ENCODE peak calls at places on chromosomes 11 and 22, in eight cellular contexts. One of them, this sample, is unnamed.

GRCh38 chr22:40534379-40535188 is 101.9 kb downstream of the MRTFA start:
- DNase-seq in IMR-90: peak; percentile 71
- DNase-seq in GM12878: peak; percentile 53
- DNase-seq in WTC11: no peak
- DNase-seq in H1: no peak
- DNase-seq in SK-N-SH: no peak
- DNase-seq in K562: no peak
- DNase-seq in HepG2: no peak
- DNase-seq in this sample: no peak

GRCh38 chr11:111624602-111625001 is 22.4 kb downstream of the SIK2 start:
- DNase-seq in IMR-90: peak; percentile 40
- DNase-seq in GM12878: no peak
- DNase-seq in WTC11: no peak
- DNase-seq in H1: no peak
- DNase-seq in SK-N-SH: no peak
- DNase-seq in K562: no peak
- DNase-seq in HepG2: peak; percentile 35
- DNase-seq in this sample: no peak

GRCh38 chr11:10937416-10937815 is 79.6 kb upstream of the ZBED5 start:
- DNase-seq in IMR-90: no peak
- DNase-seq in GM12878: no peak
- DNase-seq in WTC11: no peak
- DNase-seq in H1: no peak
- DNase-seq in SK-N-SH: no peak
- DNase-seq in K562: no peak
- DNase-seq in HepG2: no peak
- DNase-seq in this sample: no peak

GRCh38 chr11:131999084-131999483 is 628.7 kb downstream of the NTM start:
- DNase-seq in IMR-90: no peak
- DNase-seq in GM12878: no peak
- DNase-seq in WTC11: no peak
- DNase-seq in H1: no peak
- DNase-seq in SK-N-SH: no peak
- DNase-seq in K562: no peak
- DNase-seq in HepG2: no peak
- DNase-seq in this sample: no peak

GRCh38 chr11:72930011-72930410 is 115.8 kb downstream of the ATG16L2 start:
- DNase-seq in IMR-90: peak; percentile 59
- DNase-seq in GM12878: no peak
- DNase-seq in WTC11: no peak
- DNase-seq in H1: no peak
- DNase-seq in SK-N-SH: no peak
- DNase-seq in K562: no peak
- DNase-seq in HepG2: no peak
- DNase-seq in this sample: no peak

GRCh38 chr11:95241673-95242072 is 10.7 kb upstream of the SESN3 start:
- DNase-seq in IMR-90: no peak
- DNase-seq in GM12878: no peak
- DNase-seq in WTC11: no peak
- DNase-seq in H1: no peak
- DNase-seq in SK-N-SH: no peak
- DNase-seq in K562: no peak
- DNase-seq in HepG2: no peak
- DNase-seq in this sample: no peak

GRCh38 chr11:133163463-133164419 is 368.6 kb downstream of the OPCML start:
- DNase-seq in IMR-90: peak; percentile 20
- DNase-seq in GM12878: peak; percentile 8
- DNase-seq in WTC11: no peak
- DNase-seq in H1: no peak
- DNase-seq in SK-N-SH: peak; percentile 55
- DNase-seq in K562: peak; percentile 17
- DNase-seq in HepG2: peak; percentile 51
- DNase-seq in this sample: peak; percentile 4

GRCh38 chr11:32231909-32232493 is 141.1 kb downstream of the RCN1 start:
- DNase-seq in IMR-90: peak; percentile 14
- DNase-seq in GM12878: no peak
- DNase-seq in WTC11: peak; percentile 64
- DNase-seq in H1: peak; percentile 23
- DNase-seq in SK-N-SH: peak; percentile 33
- DNase-seq in K562: no peak
- DNase-seq in HepG2: peak; percentile 13
- DNase-seq in this sample: peak; percentile 53

GRCh38 chr11:57896641-57897145 is 127.0 kb upstream of the OR9Q1 start:
- DNase-seq in IMR-90: peak; percentile 1
- DNase-seq in GM12878: no peak
- DNase-seq in WTC11: no peak
- DNase-seq in H1: no peak
- DNase-seq in SK-N-SH: no peak
- DNase-seq in K562: no peak
- DNase-seq in HepG2: no peak
- DNase-seq in this sample: no peak

GRCh38 chr11:35364101-35364780 is 55.1 kb downstream of the SLC1A2 start:
- DNase-seq in IMR-90: peak; percentile 86
- DNase-seq in GM12878: no peak
- DNase-seq in WTC11: no peak
- DNase-seq in H1: no peak
- DNase-seq in SK-N-SH: no peak
- DNase-seq in K562: no peak
- DNase-seq in HepG2: no peak
- DNase-seq in this sample: peak; percentile 46

GRCh38 chr11:103870821-103871309 is 165.6 kb upstream of the DDI1 start:
- DNase-seq in IMR-90: no peak
- DNase-seq in GM12878: no peak
- DNase-seq in WTC11: no peak
- DNase-seq in H1: no peak
- DNase-seq in SK-N-SH: no peak
- DNase-seq in K562: no peak
- DNase-seq in HepG2: no peak
- DNase-seq in this sample: no peak

GRCh38 chr11:15720460-15720859 is 605.7 kb downstream of the INSC start:
- DNase-seq in IMR-90: peak; percentile 68
- DNase-seq in GM12878: no peak
- DNase-seq in WTC11: no peak
- DNase-seq in H1: no peak
- DNase-seq in SK-N-SH: no peak
- DNase-seq in K562: no peak
- DNase-seq in HepG2: no peak
- DNase-seq in this sample: no peak

GRCh38 chr11:76683496-76684095 is 13.0 kb upstream of the LRRC32 start:
- DNase-seq in IMR-90: no peak
- DNase-seq in GM12878: no peak
- DNase-seq in WTC11: no peak
- DNase-seq in H1: no peak
- DNase-seq in SK-N-SH: no peak
- DNase-seq in K562: no peak
- DNase-seq in HepG2: no peak
- DNase-seq in this sample: no peak

GRCh38 chr11:16169541-16169940 is 186.8 kb downstream of the SOX6 start:
- DNase-seq in IMR-90: peak; percentile 30
- DNase-seq in GM12878: no peak
- DNase-seq in WTC11: no peak
- DNase-seq in H1: no peak
- DNase-seq in SK-N-SH: no peak
- DNase-seq in K562: no peak
- DNase-seq in HepG2: no peak
- DNase-seq in this sample: no peak

GRCh38 chr11:76661306-76661751 is 9.2 kb downstream of the LRRC32 start:
- DNase-seq in IMR-90: no peak
- DNase-seq in GM12878: no peak
- DNase-seq in WTC11: no peak
- DNase-seq in H1: no peak
- DNase-seq in SK-N-SH: no peak
- DNase-seq in K562: no peak
- DNase-seq in HepG2: no peak
- DNase-seq in this sample: no peak

GRCh38 chr11:33989461-33989860 is 62.1 kb upstream of the CAPRIN1 start:
- DNase-seq in IMR-90: no peak
- DNase-seq in GM12878: no peak
- DNase-seq in WTC11: no peak
- DNase-seq in H1: no peak
- DNase-seq in SK-N-SH: no peak
- DNase-seq in K562: no peak
- DNase-seq in HepG2: no peak
- DNase-seq in this sample: no peak

GRCh38 chr11:33988586-33989370 is 62.8 kb upstream of the CAPRIN1 start:
- DNase-seq in IMR-90: no peak
- DNase-seq in GM12878: no peak
- DNase-seq in WTC11: no peak
- DNase-seq in H1: no peak
- DNase-seq in SK-N-SH: no peak
- DNase-seq in K562: no peak
- DNase-seq in HepG2: no peak
- DNase-seq in this sample: no peak

GRCh38 chr11:33987545-33987944 is 64.0 kb upstream of the CAPRIN1 start:
- DNase-seq in IMR-90: no peak
- DNase-seq in GM12878: no peak
- DNase-seq in WTC11: no peak
- DNase-seq in H1: no peak
- DNase-seq in SK-N-SH: no peak
- DNase-seq in K562: no peak
- DNase-seq in HepG2: no peak
- DNase-seq in this sample: no peak

GRCh38 chr11:33984682-33985389 is 66.7 kb upstream of the CAPRIN1 start:
- DNase-seq in IMR-90: no peak
- DNase-seq in GM12878: no peak
- DNase-seq in WTC11: no peak
- DNase-seq in H1: no peak
- DNase-seq in SK-N-SH: no peak
- DNase-seq in K562: peak; percentile 48
- DNase-seq in HepG2: no peak
- DNase-seq in this sample: no peak

GRCh38 chr11:33987975-33988580 is 63.5 kb upstream of the CAPRIN1 start:
- DNase-seq in IMR-90: peak; percentile 78
- DNase-seq in GM12878: no peak
- DNase-seq in WTC11: peak; percentile 82
- DNase-seq in H1: no peak
- DNase-seq in SK-N-SH: peak; percentile 85
- DNase-seq in K562: peak; percentile 69
- DNase-seq in HepG2: peak; percentile 72
- DNase-seq in this sample: peak; percentile 41
- TF ChIP-seq USF2 in IMR-90: no peak
- TF ChIP-seq USF2 in GM12878: no peak
- TF ChIP-seq USF2 in WTC11: no peak
- TF ChIP-seq USF2 in H1: no peak
- TF ChIP-seq USF2 in SK-N-SH: no peak
- TF ChIP-seq USF2 in K562: no peak
- TF ChIP-seq USF2 in HepG2: no peak
- TF ChIP-seq USF2 in this sample: no peak

GRCh38 chr11:102012946-102013345 is 34.3 kb upstream of the CFAP300 start:
- DNase-seq in IMR-90: no peak
- DNase-seq in GM12878: no peak
- DNase-seq in WTC11: no peak
- DNase-seq in H1: no peak
- DNase-seq in SK-N-SH: no peak
- DNase-seq in K562: no peak
- DNase-seq in HepG2: no peak
- DNase-seq in this sample: no peak
- TF ChIP-seq USF2 in IMR-90: no peak
- TF ChIP-seq USF2 in GM12878: no peak
- TF ChIP-seq USF2 in WTC11: no peak
- TF ChIP-seq USF2 in H1: no peak
- TF ChIP-seq USF2 in SK-N-SH: no peak
- TF ChIP-seq USF2 in K562: no peak
- TF ChIP-seq USF2 in HepG2: no peak
- TF ChIP-seq USF2 in this sample: no peak

DNA sequence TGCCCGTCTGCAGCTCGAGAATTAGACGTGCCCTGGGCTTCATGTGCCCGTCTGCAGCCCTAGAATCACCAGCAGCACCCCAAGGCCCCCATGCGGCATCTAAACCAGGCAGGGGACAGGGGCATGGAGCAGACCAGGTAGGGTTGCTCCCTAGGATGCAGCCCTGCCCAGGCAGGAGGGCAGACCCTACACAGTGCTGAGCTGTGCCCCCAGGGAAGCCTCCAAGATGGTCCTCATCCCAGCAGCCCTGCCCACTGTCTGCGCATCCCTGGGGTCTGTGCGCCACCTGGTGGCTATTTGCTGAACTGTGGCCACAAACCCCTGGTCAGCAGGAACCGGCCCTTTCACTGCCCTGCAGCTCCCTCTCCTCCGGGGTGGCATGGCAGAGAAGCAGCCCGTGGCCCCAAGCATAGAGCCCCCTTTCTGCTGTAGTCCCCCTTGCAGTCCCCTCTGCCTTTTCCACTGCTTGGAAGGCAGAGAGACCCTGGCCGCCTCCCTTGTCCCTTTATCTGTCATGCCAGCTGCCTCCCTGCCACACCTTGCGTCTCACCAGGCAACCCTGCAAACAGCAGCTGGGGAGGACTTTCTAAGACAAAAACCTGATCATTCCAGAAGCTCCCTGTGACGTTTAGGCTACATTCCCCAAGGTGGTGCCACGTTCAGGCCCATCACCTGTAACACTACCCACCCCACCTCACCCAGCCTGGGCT is 86.6 kb downstream of the KCNQ1 start:
- DNase-seq in IMR-90: peak; percentile 38
- DNase-seq in GM12878: no peak
- DNase-seq in WTC11: peak; percentile 88
- DNase-seq in H1: peak; percentile 33
- DNase-seq in SK-N-SH: peak; percentile 90
- DNase-seq in K562: peak; percentile 84
- DNase-seq in HepG2: peak; percentile 32
- DNase-seq in this sample: peak; percentile 78
- TF ChIP-seq USF2 in IMR-90: no peak
- TF ChIP-seq USF2 in GM12878: no peak
- TF ChIP-seq USF2 in WTC11: no peak
- TF ChIP-seq USF2 in H1: no peak
- TF ChIP-seq USF2 in SK-N-SH: no peak
- TF ChIP-seq USF2 in K562: no peak
- TF ChIP-seq USF2 in HepG2: no peak
- TF ChIP-seq USF2 in this sample: no peak

GRCh38 chr22:44330188-44330726 is 17.5 kb upstream of the SHISAL1 start:
- DNase-seq in IMR-90: no peak
- DNase-seq in GM12878: no peak
- DNase-seq in WTC11: no peak
- DNase-seq in H1: no peak
- DNase-seq in SK-N-SH: no peak
- DNase-seq in K562: no peak
- DNase-seq in HepG2: no peak
- DNase-seq in this sample: no peak

GRCh38 chr22:44332946-44333345 is 20.2 kb upstream of the SHISAL1 start:
- DNase-seq in IMR-90: no peak
- DNase-seq in GM12878: no peak
- DNase-seq in WTC11: no peak
- DNase-seq in H1: no peak
- DNase-seq in SK-N-SH: no peak
- DNase-seq in K562: no peak
- DNase-seq in HepG2: no peak
- DNase-seq in this sample: no peak

GRCh38 chr22:44330727-44331660 is 18.2 kb upstream of the SHISAL1 start:
- DNase-seq in IMR-90: no peak
- DNase-seq in GM12878: no peak
- DNase-seq in WTC11: peak; percentile 68
- DNase-seq in H1: no peak
- DNase-seq in SK-N-SH: peak; percentile 71
- DNase-seq in K562: no peak
- DNase-seq in HepG2: no peak
- DNase-seq in this sample: no peak

GRCh38 chr22:44333847-44334635 is 21.3 kb upstream of the SHISAL1 start:
- DNase-seq in IMR-90: no peak
- DNase-seq in GM12878: no peak
- DNase-seq in WTC11: no peak
- DNase-seq in H1: no peak
- DNase-seq in SK-N-SH: no peak
- DNase-seq in K562: no peak
- DNase-seq in HepG2: no peak
- DNase-seq in this sample: no peak

GRCh38 chr22:44331881-44332714 is 19.3 kb upstream of the SHISAL1 start:
- DNase-seq in IMR-90: peak; percentile 33
- DNase-seq in GM12878: no peak
- DNase-seq in WTC11: no peak
- DNase-seq in H1: no peak
- DNase-seq in SK-N-SH: peak; percentile 86
- DNase-seq in K562: no peak
- DNase-seq in HepG2: no peak
- DNase-seq in this sample: peak; percentile 22
- TF ChIP-seq USF2 in IMR-90: no peak
- TF ChIP-seq USF2 in GM12878: no peak
- TF ChIP-seq USF2 in WTC11: no peak
- TF ChIP-seq USF2 in H1: no peak
- TF ChIP-seq USF2 in SK-N-SH: no peak
- TF ChIP-seq USF2 in K562: no peak
- TF ChIP-seq USF2 in HepG2: no peak
- TF ChIP-seq USF2 in this sample: no peak

This sample was measured in A549.